ENCODE peak calls at places on chromosomes 16 and 17, in nine cellular contexts. S, A, J, P, F, D, X, I and H are unnamed samples.

GRCh38 chr17:43626066-43626465 is 35.7 kb downstream of the MEOX1 start:
- DNase-seq in S (no peak), F (no peak), X (no peak), A (no peak), J (no peak), D (no peak), P (no peak), I (no peak), H (no peak)

GRCh38 chr16:84597518-84598390 is 20.1 kb downstream of the COTL1 start:
- DNase-seq in A (no peak), I (no peak), F (no peak), D (no peak), J (no peak), S (no peak), X (no peak), P (no peak), H (no peak)

GRCh38 chr17:10156579-10157488 is 41.6 kb downstream of the GAS7 start:
- DNase-seq in P (no peak), A (no peak), F (peak), S (no peak), X (no peak), D (no peak), I (peak), J (no peak), H (peak)

GRCh38 chr16:24309222-24309905 is 53.2 kb downstream of the CACNG3 start:
- DNase-seq in S (no peak), A (no peak), F (peak), J (peak), P (no peak), I (no peak), D (no peak), X (no peak), H (no peak)

GRCh38 chr16:715448-716249 is 731 bp downstream of the METRN start:
- DNase-seq in X (no peak), D (peak), A (peak), J (no peak), S (peak), I (no peak), P (no peak), F (no peak), H (no peak)

GRCh38 chr17:17242246-17242645 is 5.3 kb upstream of the FLCN start:
- DNase-seq in X (no peak), J (no peak), I (no peak), D (no peak), A (no peak), P (no peak), F (no peak), S (no peak), H (no peak)

GRCh38 chr16:56743840-56744239 is 13.9 kb downstream of the NUP93 start:
- DNase-seq in F (no peak), P (no peak), D (no peak), J (no peak), I (no peak), X (no peak), A (no peak), S (no peak), H (no peak)

GRCh38 chr16:23863511-23864422 is 28.0 kb downstream of the PRKCB start:
- DNase-seq in J (peak), F (no peak), D (no peak), S (no peak), P (no peak), I (no peak), A (no peak), X (no peak), H (peak)

GRCh38 chr16:72203401-72203800 is 31.4 kb upstream of the PMFBP1 start:
- DNase-seq in S (no peak), X (no peak), I (no peak), F (no peak), P (no peak), J (no peak), A (no peak), D (no peak), H (peak)

GRCh38 chr17:81806461-81807209 is 2.7 kb downstream of the GCGR start:
- DNase-seq in I (no peak), F (no peak), S (peak), D (peak), J (no peak), X (no peak), P (no peak), A (peak), H (no peak)

GRCh38 chr17:81808778-81809555 is 5.0 kb downstream of the GCGR start:
- DNase-seq in X (no peak), P (no peak), D (peak), A (no peak), F (no peak), J (no peak), S (peak), I (no peak), H (no peak)

GRCh38 chr17:81809556-81809998 is 5.6 kb downstream of the GCGR start:
- DNase-seq in F (no peak), X (no peak), A (no peak), D (no peak), P (no peak), J (no peak), I (no peak), S (no peak), H (no peak)

GRCh38 chr17:81807210-81807719 is 3.3 kb downstream of the GCGR start:
- DNase-seq in X (no peak), I (no peak), D (no peak), P (no peak), J (no peak), A (no peak), F (no peak), S (no peak), H (no peak)

DNA sequence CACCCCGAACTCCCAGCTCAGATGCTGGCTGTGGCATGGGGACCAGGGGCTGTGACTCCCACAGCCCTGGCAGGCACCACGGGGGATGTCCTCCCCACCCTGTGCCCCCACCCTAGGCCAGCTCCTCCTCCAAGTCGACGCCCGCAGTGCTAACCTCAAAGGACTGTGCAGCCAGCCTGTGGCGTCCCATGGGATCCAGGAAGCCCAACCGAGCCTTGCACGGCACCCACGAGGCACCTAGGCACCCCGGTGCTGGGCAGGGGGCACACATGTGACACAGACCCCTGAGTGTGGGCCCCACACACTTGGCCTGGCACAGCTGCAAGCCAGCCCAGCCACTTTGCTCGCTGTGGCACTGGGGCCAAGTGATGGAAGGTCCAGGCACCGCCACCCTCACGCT is 3.9 kb downstream of the GCGR start:
- DNase-seq in F (no peak), D (peak), J (no peak), S (no peak), X (no peak), A (no peak), P (no peak), I (no peak), H (no peak)
- TF ChIP-seq CTCF in F (no peak), D (no peak), J (no peak), S (no peak), X (no peak), A (no peak), P (no peak), I (no peak), H (no peak)

DNA sequence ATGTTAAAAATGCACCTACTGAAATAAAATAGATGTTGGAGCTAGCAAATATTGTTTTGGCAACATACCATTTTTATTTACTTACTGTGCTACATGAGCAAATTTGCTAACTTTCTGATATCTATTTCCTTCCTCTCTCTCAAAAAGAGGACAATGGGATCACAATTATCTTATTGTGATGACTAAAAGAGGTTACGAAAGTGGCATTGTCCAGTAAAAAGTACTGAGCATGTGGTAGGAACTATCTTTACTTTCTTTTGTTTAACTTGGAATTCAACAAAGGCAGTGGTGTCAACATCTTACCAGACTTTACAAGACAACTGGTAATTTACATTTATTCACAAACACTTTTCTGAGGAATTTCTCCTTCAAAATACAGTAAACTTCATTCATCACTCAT is 1542.6 kb upstream of the CDH8 start:
- DNase-seq in I (no peak), P (no peak), J (no peak), D (no peak), F (no peak), S (no peak), A (no peak), X (no peak), H (no peak)
- TF ChIP-seq EP300 in I (no peak), P (no peak), J (no peak), D (no peak), F (no peak), S (no peak), A (no peak), X (no peak), H (no peak)

GRCh38 chr16:66103245-66103644 is 263.2 kb upstream of the CDH5 start:
- DNase-seq in A (no peak), P (no peak), F (no peak), S (no peak), I (no peak), D (no peak), X (no peak), J (peak), H (no peak)
- TF ChIP-seq POLR2AphosphoS5 in A (no peak), P (no peak), F (no peak), S (peak), I (no peak), D (no peak), X (no peak), J (no peak), H (no peak)

GRCh38 chr17:31388770-31389672 is 2.5 kb upstream of the RAB11FIP4 start:
- DNase-seq in J (no peak), D (peak), P (no peak), I (no peak), S (peak), F (peak), A (peak), X (peak), H (no peak)

GRCh38 chr17:31390426-31390747 is 1.1 kb upstream of the RAB11FIP4 start:
- DNase-seq in F (peak), S (no peak), J (no peak), I (no peak), P (no peak), D (no peak), X (no peak), A (no peak), H (no peak)

GRCh38 chr17:31390748-31391495 is 553 bp upstream of the RAB11FIP4 start:
- DNase-seq in D (peak), P (no peak), X (peak), S (no peak), A (no peak), J (no peak), F (peak), I (no peak), H (no peak)

GRCh38 chr17:31388351-31388750 is 3.1 kb upstream of the RAB11FIP4 start:
- DNase-seq in X (no peak), D (no peak), S (no peak), I (no peak), F (no peak), J (no peak), A (no peak), P (no peak), H (no peak)

GRCh38 chr17:31389673-31390381 is 1.6 kb upstream of the RAB11FIP4 start:
- DNase-seq in A (peak), P (no peak), F (peak), X (peak), I (no peak), J (no peak), S (no peak), D (no peak), H (no peak)
- TF ChIP-seq CTCF in A (no peak), P (no peak), F (no peak), X (no peak), I (no peak), J (no peak), S (peak), D (peak), H (no peak)

GRCh38 chr17:41333836-41334235 is 16.8 kb downstream of the KRT33A start:
- DNase-seq in A (no peak), F (no peak), X (no peak), S (no peak), I (no peak), J (no peak), D (no peak), P (no peak), H (no peak)

GRCh38 chr17:41333098-41333497 is 17.5 kb downstream of the KRT33A start:
- DNase-seq in D (no peak), X (peak), A (no peak), P (no peak), I (no peak), F (no peak), S (no peak), J (no peak), H (no peak)

GRCh38 chr17:41334899-41335298 is 15.7 kb downstream of the KRT33A start:
- DNase-seq in S (no peak), J (no peak), P (no peak), A (no peak), X (no peak), F (no peak), I (no peak), D (no peak), H (no peak)

GRCh38 chr17:41335747-41336146 is 14.9 kb downstream of the KRT33A start:
- DNase-seq in X (no peak), A (no peak), I (no peak), S (no peak), P (no peak), D (no peak), F (no peak), J (no peak), H (no peak)

DNA sequence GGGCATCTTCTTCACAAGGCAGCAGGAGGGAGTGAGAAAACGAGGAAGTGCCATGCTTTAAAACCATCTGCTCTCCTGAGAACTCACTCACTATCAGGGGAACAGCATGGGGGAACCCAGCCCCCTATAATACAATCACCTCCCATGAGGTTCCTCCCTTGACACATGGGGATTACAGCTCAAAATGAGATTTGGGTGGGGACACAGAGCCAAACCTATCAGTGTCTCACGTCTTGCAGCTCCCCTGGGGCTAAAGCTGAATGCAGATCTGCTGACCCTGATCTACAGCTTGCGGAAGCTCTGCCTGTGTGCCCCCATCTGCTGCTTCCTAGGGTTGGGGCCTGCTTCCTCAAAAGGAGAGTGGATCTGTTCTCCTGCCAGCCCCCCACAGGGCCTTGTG is 16.2 kb downstream of the KRT33A start:
- DNase-seq in A (no peak), S (no peak), J (no peak), F (no peak), D (no peak), X (no peak), I (no peak), P (no peak), H (no peak)
- TF ChIP-seq EP300 in A (no peak), S (no peak), J (no peak), F (no peak), D (no peak), X (no peak), I (no peak), P (no peak), H (no peak)

DNA sequence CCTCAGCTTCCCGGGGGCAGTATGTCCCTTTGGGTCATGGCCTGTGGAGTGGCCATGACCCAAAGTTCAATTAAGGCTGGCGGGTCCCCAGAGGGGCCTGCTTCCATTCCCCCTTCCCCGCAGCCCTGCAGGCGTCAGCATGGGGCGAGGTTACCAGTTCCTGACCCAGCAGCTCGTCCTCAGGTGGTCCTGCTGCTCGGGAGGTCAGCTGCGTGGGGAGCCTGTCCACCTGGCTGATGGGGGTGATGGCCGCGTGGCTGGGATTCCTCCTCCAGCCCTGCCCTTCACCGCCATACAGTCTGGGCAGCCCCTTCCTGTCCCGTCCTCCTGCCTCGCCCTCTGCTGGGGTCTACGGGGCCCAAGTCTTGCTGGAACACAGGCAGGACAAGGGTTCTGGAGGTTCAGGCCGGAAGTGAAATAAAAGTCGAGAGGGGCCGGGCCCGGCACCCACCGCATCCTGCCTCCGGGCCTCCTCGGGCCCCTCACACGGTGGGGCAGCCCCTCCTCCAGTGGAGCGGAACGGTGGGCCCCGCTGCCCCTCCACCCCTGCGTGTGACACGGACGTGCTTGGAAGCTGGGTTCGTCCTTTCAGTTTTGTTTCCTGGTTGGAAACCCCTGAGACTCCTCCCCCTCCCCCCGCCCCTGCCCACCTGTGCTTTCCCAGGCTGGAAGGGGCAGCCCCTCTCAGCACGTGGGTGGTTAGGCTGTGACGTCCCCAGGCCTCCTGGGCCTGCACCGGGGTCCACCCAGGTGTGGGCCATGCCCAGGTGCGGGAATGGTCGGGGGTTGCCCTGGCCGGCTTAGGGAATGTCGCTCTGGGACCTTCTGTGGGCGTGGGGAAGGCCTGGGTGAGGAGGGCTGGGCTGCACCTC is 6.8 kb downstream of the UBALD2 start:
- DNase-seq in X (peak), S (peak), F (peak), A (peak), J (no peak), I (no peak), P (no peak), D (peak), H (peak)
- TF ChIP-seq POLR2AphosphoS5 in X (peak), S (no peak), F (no peak), A (peak), J (no peak), I (peak), P (no peak), D (peak), H (no peak)

GRCh38 chr16:57800213-57801097 is 1.8 kb downstream of the KIFC3 start:
- DNase-seq in P (no peak), X (no peak), D (no peak), S (peak), J (no peak), I (no peak), A (no peak), F (peak), H (no peak)

GRCh38 chr16:57801098-57801855 is 1.0 kb downstream of the KIFC3 start:
- DNase-seq in P (no peak), A (no peak), X (no peak), I (no peak), S (peak), J (no peak), D (no peak), F (no peak), H (no peak)

GRCh38 chr16:57803413-57803990 is 1.2 kb upstream of the KIFC3 start:
- DNase-seq in I (no peak), S (no peak), J (no peak), F (no peak), P (no peak), D (no peak), A (peak), X (no peak), H (no peak)

GRCh38 chr16:57802635-57803412 is 533 bp upstream of the KIFC3 start:
- DNase-seq in I (no peak), A (no peak), F (peak), X (peak), J (peak), S (peak), P (no peak), D (no peak), H (no peak)

DNA sequence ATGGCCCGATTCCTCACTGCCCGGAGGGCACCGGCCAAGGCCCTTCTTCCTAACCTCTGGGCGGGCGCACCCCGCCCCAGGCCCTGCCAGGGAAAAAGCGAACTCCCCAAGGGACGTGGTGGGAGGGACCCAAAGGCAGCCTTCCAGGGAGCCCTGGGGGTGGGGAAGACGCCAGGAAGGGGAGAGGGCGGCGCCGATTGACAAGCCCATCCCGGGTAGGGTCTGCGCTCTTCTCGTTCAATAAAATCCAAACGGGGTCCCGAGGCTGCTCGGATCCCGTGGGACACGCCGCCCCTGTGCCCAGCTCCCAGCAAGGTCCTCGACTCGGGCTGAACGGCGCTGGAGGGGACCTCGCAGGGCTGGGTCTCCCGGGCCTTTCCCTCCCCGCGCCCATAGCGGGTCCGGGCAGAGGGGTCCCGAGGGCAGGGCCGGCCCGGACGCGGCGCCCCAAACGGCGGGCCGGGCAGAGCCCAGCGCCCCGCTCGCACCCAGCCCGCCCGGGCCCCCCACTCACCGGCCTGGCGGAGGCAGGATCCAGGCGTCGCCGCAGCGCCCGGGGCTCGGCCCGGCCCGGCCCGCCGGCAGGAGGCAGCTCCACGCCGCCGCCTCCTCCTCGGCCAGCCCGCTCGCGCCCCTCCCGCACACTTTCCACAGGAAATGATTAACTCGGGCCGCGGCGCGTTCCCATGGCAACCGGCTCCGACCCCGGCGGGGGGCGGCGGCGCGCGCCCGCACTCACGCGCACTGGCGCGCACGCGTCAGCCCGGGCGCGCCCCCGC is at the start of gene KIFC3:
- DNase-seq in J (peak), I (peak), S (peak), A (peak), X (peak), P (peak), F (peak), D (peak), H (peak)
- TF ChIP-seq CTCF in J (peak), I (no peak), S (no peak), A (no peak), X (peak), P (no peak), F (no peak), D (peak), H (no peak)